ENCODE peak calls at places on chromosomes 1 and 21, in five cellular contexts. Y is left ventricle myocardium inferior, W is pancreas, P is NCI-H1436, S is RPMI8226. T is an unnamed sample.

GRCh38 chr1:27934818-27935549 is at the start of gene SMPDL3B:
- DNase-seq in S (peak), Y (no peak), P (peak), W (peak), T (no peak)

GRCh38 chr21:44618504-44618903 is 6.6 kb downstream of the KRTAP10-8 start:
- DNase-seq in W (no peak), Y (peak), S (peak), P (no peak), T (peak)

GRCh38 chr1:221157026-221157761 is 278.0 kb downstream of the HLX start:
- DNase-seq in S (no peak), Y (no peak), P (peak), W (no peak), T (no peak)

GRCh38 chr1:41226816-41227215 is 15.3 kb downstream of the SCMH1 start:
- DNase-seq in S (no peak), W (no peak), Y (no peak), P (no peak), T (no peak)

GRCh38 chr1:153345187-153346066 is 3.2 kb downstream of the PGLYRP4 start:
- DNase-seq in S (no peak), P (peak), W (no peak), Y (no peak), T (no peak)

GRCh38 chr1:45329445-45329844 is 2.8 kb downstream of the HPDL start:
- DNase-seq in P (no peak), Y (no peak), S (no peak), W (no peak), T (no peak)

GRCh38 chr1:31912839-31913239 is 25.3 kb downstream of the PTP4A2 start:
- DNase-seq in S (no peak), Y (no peak), W (no peak), P (peak), T (no peak)

GRCh38 chr21:44299085-44299457 is 782 bp upstream of the PFKL start:
- DNase-seq in Y (no peak), S (no peak), W (no peak), P (no peak), T (no peak)

GRCh38 chr1:170927955-170928850 is 7.1 kb upstream of the MROH9 start:
- DNase-seq in S (no peak), Y (no peak), P (no peak), W (no peak), T (no peak)

GRCh38 chr1:176206006-176206960 is 803 bp downstream of the COP1 start:
- DNase-seq in P (no peak), Y (no peak), S (peak), W (peak), T (no peak)

GRCh38 chr1:109931189-109931672 is 20.6 kb downstream of the CSF1 start:
- DNase-seq in P (no peak), Y (peak), S (no peak), W (peak), T (peak)

GRCh38 chr1:74534241-74534640 is 21.8 kb upstream of the LRRC53 start:
- DNase-seq in P (no peak), S (no peak), W (no peak), Y (no peak), T (no peak)

GRCh38 chr1:234863596-234863995 is 253.6 kb upstream of the IRF2BP2 start:
- DNase-seq in P (no peak), S (no peak), Y (no peak), W (no peak), T (no peak)

GRCh38 chr1:16167331-16168143 is 11.7 kb upstream of the EPHA2 start:
- DNase-seq in Y (no peak), W (no peak), P (peak), S (peak), T (no peak)

GRCh38 chr1:220281159-220281574 is 8.9 kb upstream of the RAB3GAP2 start:
- DNase-seq in W (no peak), P (peak), S (peak), Y (no peak), T (no peak)

GRCh38 chr1:65791396-65791795 is 1.3 kb upstream of the PDE4B start:
- DNase-seq in Y (no peak), P (no peak), W (no peak), S (no peak), T (no peak)

GRCh38 chr1:242147096-242147976 is 148.4 kb upstream of the MAP1LC3C start:
- DNase-seq in Y (no peak), P (no peak), S (no peak), W (no peak), T (no peak)

GRCh38 chr1:44296794-44297193 is 58.3 kb downstream of the ERI3 start:
- DNase-seq in Y (no peak), S (no peak), P (no peak), W (no peak), T (no peak)

GRCh38 chr1:57770236-57770635 is 346.4 kb upstream of the DAB1 start:
- DNase-seq in P (no peak), Y (no peak), W (no peak), S (no peak), T (no peak)

GRCh38 chr21:45516671-45517151 is 25.5 kb downstream of the SLC19A1 start:
- DNase-seq in P (no peak), S (no peak), Y (peak), W (peak), T (peak)

GRCh38 chr1:31704261-31705079 is 653 bp upstream of the COL16A1 start:
- DNase-seq in W (no peak), P (peak), S (peak), Y (no peak), T (no peak)

GRCh38 chr1:229383961-229384360 is 41.1 kb upstream of the CCSAP start:
- DNase-seq in Y (no peak), P (no peak), W (no peak), S (no peak), T (no peak)

GRCh38 chr1:114154963-114155322 is 1.3 kb upstream of the SYT6 start:
- DNase-seq in P (no peak), S (no peak), Y (no peak), W (peak), T (no peak)

GRCh38 chr1:38994196-38994595 is 3.1 kb downstream of the AKIRIN1 start:
- DNase-seq in P (no peak), W (no peak), Y (no peak), S (no peak), T (no peak)

GRCh38 chr1:119116725-119117124 is 23.7 kb downstream of the WARS2 start:
- DNase-seq in S (no peak), Y (no peak), W (no peak), P (no peak), T (no peak)

GRCh38 chr1:37634554-37635308 is at the start of gene RSPO1:
- DNase-seq in Y (no peak), W (no peak), P (no peak), S (no peak), T (no peak)

GRCh38 chr1:24635195-24635843 is 7.8 kb upstream of the SRRM1 start:
- DNase-seq in S (peak), W (no peak), Y (no peak), P (peak), T (no peak)

GRCh38 chr1:159989581-159989980 is 35.5 kb upstream of the SLAMF9 start:
- DNase-seq in P (no peak), W (no peak), S (no peak), Y (no peak), T (no peak)

GRCh38 chr1:110203021-110203661 is 7.0 kb upstream of the KCNC4 start:
- DNase-seq in S (peak), P (peak), Y (no peak), W (peak), T (no peak)

GRCh38 chr1:234842726-234843641 is 233.0 kb upstream of the IRF2BP2 start:
- DNase-seq in S (no peak), Y (peak), W (no peak), P (peak), T (peak)

GRCh38 chr1:41492341-41492848 is 7.9 kb upstream of the EDN2 start:
- DNase-seq in S (peak), P (no peak), W (peak), Y (peak), T (peak)

GRCh38 chr1:228273720-228274451 is 66.0 kb downstream of the OBSCN start:
- DNase-seq in Y (peak), P (no peak), W (peak), S (no peak), T (peak)